ENCODE peak calls at places on chromosomes 6 and 20, in seven cellular contexts. P is heart left ventricle, F is BE2C, W is spleen, B is mammary epithelial cell, T is uterus, H is tibial artery. L is an unnamed sample. For H3K4me1, the result is how much of the 10 kb centered on the place peaks cover.

GRCh38 chr6:84641076-84641475 is 123.3 kb downstream of the TBX18 start:
- DNase-seq in B (no peak), T (no peak), F (no peak), W (no peak), P (peak), H (no peak), L (no peak)

GRCh38 chr6:119541132-119541905 is 191.8 kb upstream of the MAN1A1 start:
- DNase-seq in T (peak), B (peak), P (no peak), F (no peak), W (no peak), H (no peak), L (no peak)

GRCh38 chr6:141988954-141989705 is 143.6 kb upstream of the GJE1 start:
- DNase-seq in H (no peak), P (no peak), B (peak), T (no peak), F (no peak), W (no peak), L (no peak)

GRCh38 chr6:167776906-167777645 is 49.6 kb upstream of the AFDN start:
- DNase-seq in F (no peak), P (no peak), H (no peak), B (no peak), T (no peak), W (peak), L (no peak)

GRCh38 chr20:45639687-45640086 is 8.6 kb upstream of the WFDC9 start:
- DNase-seq in W (no peak), P (no peak), H (no peak), F (no peak), B (no peak), T (no peak), L (no peak)

GRCh38 chr6:17476506-17476905 is 83.1 kb downstream of the CAP2 start:
- DNase-seq in T (no peak), F (no peak), P (no peak), B (no peak), H (no peak), W (no peak), L (no peak)

GRCh38 chr20:20849126-20849525 is 136.7 kb upstream of the RALGAPA2 start:
- DNase-seq in P (no peak), T (no peak), H (no peak), W (no peak), F (no peak), B (no peak), L (no peak)

GRCh38 chr20:10352934-10353866 is 80.8 kb downstream of the MKKS start:
- DNase-seq in T (no peak), B (no peak), W (no peak), H (no peak), P (no peak), F (no peak), L (no peak)

GRCh38 chr6:56851104-56851503 is 103.8 kb upstream of the BEND6 start:
- DNase-seq in W (no peak), B (peak), P (no peak), F (no peak), T (no peak), H (no peak), L (no peak)

GRCh38 chr6:152368761-152369624 is 268.2 kb downstream of the SYNE1 start:
- DNase-seq in F (no peak), H (peak), P (peak), T (peak), B (no peak), W (no peak), L (no peak)

GRCh38 chr6:16345449-16346330 is 107.3 kb downstream of the GMPR start:
- DNase-seq in F (peak), T (peak), P (no peak), H (no peak), B (peak), W (no peak), L (no peak)

GRCh38 chr6:2560903-2561698 is 189.6 kb downstream of the MYLK4 start:
- DNase-seq in B (no peak), F (no peak), W (no peak), P (no peak), T (no peak), H (no peak), L (no peak)

GRCh38 chr6:12182676-12183075 is 107.5 kb upstream of the EDN1 start:
- DNase-seq in W (no peak), B (peak), P (no peak), T (no peak), H (no peak), F (no peak), L (no peak)

GRCh38 chr20:40265872-40266533 is 423.0 kb downstream of the MAFB start:
- DNase-seq in H (no peak), W (no peak), F (peak), P (peak), T (no peak), B (peak), L (no peak)

GRCh38 chr6:79170915-79171314 is 63.6 kb downstream of the HMGN3 start:
- DNase-seq in H (no peak), B (peak), T (no peak), P (no peak), W (no peak), F (no peak), L (no peak)

GRCh38 chr6:19837511-19838441 is 606 bp downstream of the ID4 start:
- DNase-seq in B (peak), T (peak), W (no peak), P (peak), F (peak), H (no peak), L (peak)

DNA sequence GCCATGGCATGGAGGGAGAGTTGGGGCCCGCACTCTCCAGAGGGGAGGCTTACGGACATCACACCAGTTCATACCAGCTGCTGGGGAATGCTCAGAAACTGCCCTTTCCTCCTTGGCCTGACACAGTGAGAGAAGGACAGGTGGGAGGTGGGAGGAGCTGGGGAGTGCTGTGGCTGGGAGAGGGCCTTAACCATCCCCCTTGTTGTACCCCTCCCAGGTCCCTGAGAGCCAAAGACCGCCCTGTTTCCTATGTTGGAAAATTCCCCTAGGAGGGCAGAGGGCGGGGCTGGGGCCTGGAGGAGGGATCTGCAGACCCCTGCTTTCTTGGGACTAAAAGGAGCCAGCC is 24.1 kb downstream of the FOXP4 start:
- DNase-seq in B (no peak), T (no peak), P (no peak), F (no peak), H (no peak), W (no peak), L (no peak)
- H3K4me1 ChIP-seq in B (under half), T (under half), P (under half), F (under half), H (half or more), W (under half), L (under half)

GRCh38 chr6:122838060-122838780 is 49.2 kb downstream of the SMPDL3A start:
- DNase-seq in T (no peak), H (no peak), P (no peak), W (no peak), B (no peak), F (no peak), L (peak)

GRCh38 chr6:122845464-122845863 is 56.4 kb downstream of the SMPDL3A start:
- DNase-seq in P (no peak), B (no peak), F (no peak), T (no peak), W (no peak), H (no peak), L (no peak)

GRCh38 chr6:122839906-122840305 is 50.8 kb downstream of the SMPDL3A start:
- DNase-seq in T (no peak), B (no peak), F (no peak), H (no peak), P (no peak), W (no peak), L (no peak)

DNA sequence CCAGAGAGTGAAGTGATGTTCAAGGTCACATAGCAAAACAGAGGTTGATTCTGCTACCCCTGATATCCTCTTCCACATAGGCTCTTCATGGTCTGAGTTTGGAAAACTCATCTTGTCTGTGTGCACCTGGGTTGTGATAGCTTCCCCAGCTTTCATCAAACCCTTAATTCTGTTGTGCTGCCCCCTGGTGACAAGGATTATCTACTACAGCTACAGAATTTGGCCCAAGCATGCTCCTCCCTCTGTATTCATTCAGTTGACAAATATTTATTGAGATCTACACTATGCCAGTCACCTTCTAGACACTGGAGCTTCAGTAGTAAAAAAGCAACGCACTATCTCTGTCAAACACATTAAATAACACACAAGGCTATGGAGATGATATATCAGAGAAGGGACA is 50.4 kb downstream of the SMPDL3A start:
- DNase-seq in T (peak), F (peak), H (peak), P (no peak), W (no peak), B (peak), L (peak)
- TF ChIP-seq CTCF in T (peak), F (peak), H (peak), P (peak), W (peak), B (peak), L (peak)

DNA sequence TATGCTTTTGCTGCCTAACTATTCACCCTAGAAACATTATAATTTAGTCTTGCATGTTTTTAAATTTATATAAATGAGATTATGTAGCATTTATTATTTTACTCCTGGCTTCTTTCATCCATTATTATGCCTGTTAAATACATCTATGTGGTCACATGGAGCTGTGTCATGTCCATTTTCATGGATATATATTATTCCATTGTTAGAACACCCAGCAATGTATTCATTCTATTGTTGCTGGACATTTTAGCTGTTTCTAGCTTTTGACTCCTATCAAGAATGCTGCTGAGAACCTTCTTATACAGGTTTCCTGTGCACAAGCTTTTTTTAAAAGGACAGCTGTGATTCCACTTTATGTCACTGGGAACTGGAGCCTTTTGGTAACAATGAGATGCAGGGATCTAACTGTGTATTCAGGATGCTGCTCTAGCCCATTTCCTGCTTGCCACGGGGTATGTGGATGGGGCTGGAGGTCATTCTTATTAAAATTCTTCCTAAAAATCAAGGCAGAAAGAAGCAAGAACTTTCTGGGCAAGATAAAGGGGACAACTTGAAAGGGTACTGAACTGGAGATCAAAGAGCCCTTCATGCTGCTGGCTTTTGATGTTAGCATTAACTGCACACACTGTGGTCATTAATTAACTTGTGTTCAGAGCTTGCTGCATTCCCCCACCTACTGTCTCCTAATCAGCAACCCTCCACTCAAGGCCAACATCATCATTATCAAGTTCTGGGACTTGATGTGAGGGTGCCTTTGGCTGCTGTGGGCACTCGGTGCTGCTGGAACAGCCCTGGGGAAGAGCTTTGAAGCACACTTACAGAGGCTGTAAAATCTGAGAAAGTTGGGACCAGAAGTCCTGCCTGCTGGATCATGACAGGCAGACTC is 96.6 kb upstream of the AKIRIN2 start:
- DNase-seq in P (no peak), H (no peak), F (no peak), W (no peak), T (no peak), B (no peak), L (peak)
- H3K4me1 ChIP-seq in P (under half), H (under half), F (under half), W (under half), T (under half), B (under half), L (under half)

DNA sequence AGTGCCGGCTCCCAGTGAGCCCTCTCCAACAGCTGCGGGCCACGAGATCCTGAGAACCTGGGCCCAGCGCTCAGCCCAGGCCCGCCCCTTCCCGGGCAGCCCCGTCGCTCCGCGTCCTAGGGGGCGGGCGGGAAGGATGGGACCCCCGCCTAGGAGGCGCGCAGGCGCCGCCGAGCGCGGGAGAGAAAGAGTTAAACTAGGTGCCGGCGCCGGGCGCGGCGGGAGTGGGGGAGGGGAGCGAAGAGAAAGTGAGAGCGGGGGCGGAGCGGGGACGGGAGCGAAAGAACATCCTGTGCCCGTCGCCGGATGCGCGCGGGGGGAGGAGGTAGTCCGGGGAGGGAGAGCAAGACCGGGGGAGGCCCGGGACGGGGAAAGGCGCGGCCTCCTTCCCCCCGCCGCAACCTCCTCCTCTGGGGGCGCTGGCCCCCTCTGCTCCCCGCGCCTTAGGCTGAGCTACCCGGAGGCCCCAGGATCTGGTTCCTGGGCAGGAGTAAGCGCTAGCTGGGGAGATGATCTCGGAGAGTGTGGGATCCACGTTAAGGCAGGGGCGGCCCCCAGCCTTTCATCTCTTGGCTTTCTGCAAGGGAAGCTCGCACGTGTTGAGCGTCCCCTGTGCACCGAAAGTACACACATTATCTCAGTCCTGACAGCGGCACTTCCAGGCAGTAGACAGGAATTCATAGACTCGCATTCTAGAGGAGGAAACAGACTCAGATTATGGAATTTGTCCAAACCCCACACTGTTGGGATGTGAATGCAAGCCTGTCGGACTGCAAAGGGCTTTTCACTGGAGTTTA is 4.9 kb upstream of the ARMC12 start:
- DNase-seq in T (peak), B (peak), F (peak), H (peak), P (peak), W (peak), L (peak)
- TF ChIP-seq CTCF in T (peak), B (no peak), F (no peak), H (peak), P (no peak), W (no peak), L (peak)

DNA sequence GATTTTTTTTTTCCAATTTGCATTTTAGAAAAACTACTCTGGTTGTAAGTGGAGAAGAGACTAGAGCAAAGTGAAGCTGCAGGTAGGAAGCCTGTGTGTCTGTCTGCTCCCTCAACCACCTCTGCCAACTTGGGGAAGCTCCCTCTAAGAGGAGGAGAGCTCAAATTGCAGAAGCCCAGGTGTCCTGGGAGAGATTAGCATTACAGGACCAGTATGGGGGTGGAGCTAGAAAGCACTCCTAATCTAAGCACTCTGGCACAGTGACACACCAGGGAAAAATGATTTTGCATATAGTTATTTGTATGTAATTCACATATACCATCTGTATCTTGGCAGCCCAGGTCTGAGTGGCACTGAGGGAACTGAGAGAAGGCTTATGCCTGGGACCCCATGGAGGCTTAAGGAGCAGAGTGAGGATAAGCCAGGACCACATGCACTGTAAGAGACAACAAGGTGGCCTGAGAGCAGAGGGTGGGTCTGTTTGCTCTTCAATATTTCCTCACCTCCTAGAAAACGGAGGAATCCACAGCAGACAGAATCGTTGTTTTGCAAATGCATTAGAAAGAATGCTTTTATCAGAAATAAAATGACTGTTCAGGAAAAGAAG is 13.6 kb downstream of the GSTA2 start:
- DNase-seq in B (no peak), P (no peak), H (no peak), W (no peak), F (no peak), T (no peak), L (no peak)
- H3K4me1 ChIP-seq in B (under half), P (under half), H (under half), W (under half), F (under half), T (under half), L (under half)

GRCh38 chr6:159213401-159213800 is 44.2 kb downstream of the FNDC1 start:
- DNase-seq in T (no peak), F (no peak), B (no peak), W (no peak), H (no peak), P (no peak), L (no peak)

GRCh38 chr6:159220093-159220492 is 50.9 kb downstream of the FNDC1 start:
- DNase-seq in W (no peak), H (no peak), T (no peak), B (no peak), F (no peak), P (no peak), L (no peak)

GRCh38 chr6:159214281-159214680 is 45.1 kb downstream of the FNDC1 start:
- DNase-seq in H (no peak), B (no peak), P (no peak), F (no peak), W (no peak), T (no peak), L (no peak)

GRCh38 chr6:159221486-159222170 is 52.4 kb downstream of the FNDC1 start:
- DNase-seq in T (no peak), P (no peak), B (no peak), F (no peak), W (no peak), H (no peak), L (no peak)

DNA sequence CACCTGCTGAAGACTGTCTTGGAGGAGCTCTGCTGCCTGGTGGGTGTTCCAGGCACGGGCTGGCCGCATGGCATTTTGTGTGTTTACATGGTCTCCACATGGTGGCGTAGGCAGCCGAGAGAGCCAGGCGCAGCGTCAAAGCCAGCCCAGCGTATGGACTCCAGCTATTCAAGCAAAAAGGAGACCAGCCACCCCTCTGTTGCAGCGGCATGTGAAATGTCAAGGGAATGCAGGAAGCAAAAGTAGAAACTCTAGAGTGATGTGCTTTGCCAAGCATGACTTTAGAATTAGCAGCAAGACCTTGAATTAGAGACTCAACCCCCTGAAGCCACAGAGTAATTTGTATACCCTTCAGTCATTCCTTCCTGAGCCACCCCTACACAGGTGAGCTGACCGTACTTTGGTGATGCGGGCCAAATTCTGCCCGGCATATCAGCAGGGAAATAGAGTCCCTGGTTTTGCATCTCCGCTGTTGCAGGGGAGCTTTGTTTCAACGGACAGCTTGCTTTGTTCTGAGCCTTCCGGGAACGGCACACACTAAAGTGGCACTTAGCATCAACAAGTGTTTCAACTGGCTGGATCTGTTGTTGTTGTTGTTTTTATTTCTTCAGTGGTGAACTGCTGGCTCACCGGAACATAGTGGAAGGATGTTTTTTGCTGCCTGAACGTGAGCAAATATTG is 48.5 kb downstream of the FNDC1 start:
- DNase-seq in B (no peak), H (no peak), P (no peak), T (no peak), F (peak), W (no peak), L (peak)
- TF ChIP-seq CTCF in B (no peak), H (peak), P (no peak), T (no peak), F (peak), W (no peak), L (peak)

GRCh38 chr20:62063981-62064787 is 1.5 kb downstream of the TAF4 start:
- DNase-seq in W (peak), T (no peak), H (no peak), F (peak), B (peak), P (peak), L (peak)

GRCh38 chr20:62064788-62065668 is 653 bp downstream of the TAF4 start:
- DNase-seq in B (no peak), F (peak), W (peak), T (no peak), P (no peak), H (no peak), L (peak)

GRCh38 chr20:62061851-62062418 is 3.7 kb downstream of the TAF4 start:
- DNase-seq in F (no peak), T (no peak), W (peak), B (no peak), P (no peak), H (no peak), L (no peak)

GRCh38 chr20:62062661-62063600 is 2.8 kb downstream of the TAF4 start:
- DNase-seq in B (no peak), H (no peak), P (no peak), W (peak), F (no peak), T (no peak), L (no peak)

GRCh38 chr20:62063601-62063980 is 2.1 kb downstream of the TAF4 start:
- DNase-seq in H (no peak), B (no peak), W (peak), T (no peak), P (no peak), F (peak), L (no peak)
- H3K4me1 ChIP-seq in H (under half), B (under half), W (half or more), T (under half), P (under half), F (under half), L (under half)

L was measured in Caco-2.